ENCODE peak calls at places on chromosomes 4 and X, in four cellular contexts. One of them, this sample, is unnamed.
A peak's percentile ranks its signal among the peaks of the same experiment; 100 is the strongest.

GRCh38 chr4:125314676-125315570 is at the start of gene FAT4:
- DNase-seq in mesenchymal stem cell: peak; percentile 99
- DNase-seq in H9: peak; percentile 96
- DNase-seq in IMR-90: peak; percentile 97
- DNase-seq in this sample: peak; percentile 89

GRCh38 chr4:137213372-137214173 is 318.7 kb downstream of the PCDH18 start:
- DNase-seq in mesenchymal stem cell: no peak
- DNase-seq in H9: no peak
- DNase-seq in IMR-90: peak; percentile 84
- DNase-seq in this sample: no peak

GRCh38 chr4:162015090-162015489 is 148.7 kb downstream of the FSTL5 start:
- DNase-seq in H9: no peak
- DNase-seq in mesenchymal stem cell: peak; percentile 73
- DNase-seq in IMR-90: peak; percentile 24
- DNase-seq in this sample: no peak

GRCh38 chrX:46559062-46559461 is 13.8 kb upstream of the ZNF674 start:
- DNase-seq in IMR-90: no peak
- DNase-seq in H9: no peak
- DNase-seq in mesenchymal stem cell: no peak
- DNase-seq in this sample: no peak

GRCh38 chr4:102612824-102613366 is 111.7 kb downstream of the NFKB1 start:
- DNase-seq in mesenchymal stem cell: no peak
- DNase-seq in H9: no peak
- DNase-seq in IMR-90: no peak
- DNase-seq in this sample: no peak

GRCh38 chr4:5292091-5292490 is 240.8 kb downstream of the STK32B start:
- DNase-seq in mesenchymal stem cell: no peak
- DNase-seq in IMR-90: no peak
- DNase-seq in H9: no peak
- DNase-seq in this sample: no peak

GRCh38 chr4:127055349-127055748 is 577.4 kb upstream of the INTU start:
- DNase-seq in H9: no peak
- DNase-seq in mesenchymal stem cell: no peak
- DNase-seq in IMR-90: peak; percentile 70
- DNase-seq in this sample: no peak

GRCh38 chr4:153067376-153067775 is 131.3 kb downstream of the FHDC1 start:
- DNase-seq in H9: no peak
- DNase-seq in IMR-90: peak; percentile 45
- DNase-seq in mesenchymal stem cell: peak; percentile 78
- DNase-seq in this sample: no peak

GRCh38 chr4:64940698-64941097 is 531.4 kb upstream of the TECRL start:
- DNase-seq in H9: no peak
- DNase-seq in IMR-90: no peak
- DNase-seq in mesenchymal stem cell: peak; percentile 28
- DNase-seq in this sample: no peak

GRCh38 chr4:60482921-60483351 is 717.2 kb upstream of the ADGRL3 start:
- DNase-seq in IMR-90: no peak
- DNase-seq in H9: no peak
- DNase-seq in mesenchymal stem cell: no peak
- DNase-seq in this sample: no peak

GRCh38 chrX:104253567-104254441 is 929 bp downstream of the ESX1 start:
- DNase-seq in mesenchymal stem cell: peak; percentile 2
- DNase-seq in H9: peak; percentile 43
- DNase-seq in IMR-90: no peak
- DNase-seq in this sample: no peak

GRCh38 chrX:112888916-112889315 is 48.3 kb upstream of the AMOT start:
- DNase-seq in IMR-90: no peak
- DNase-seq in H9: no peak
- DNase-seq in mesenchymal stem cell: no peak
- DNase-seq in this sample: no peak

GRCh38 chrX:30806187-30806728 is 82.8 kb downstream of the TAB3 start:
- DNase-seq in mesenchymal stem cell: no peak
- DNase-seq in H9: peak; percentile 10
- DNase-seq in IMR-90: no peak
- DNase-seq in this sample: no peak

GRCh38 chr4:180766903-180767302 is 1476.3 kb upstream of the TENM3 start:
- DNase-seq in H9: no peak
- DNase-seq in IMR-90: no peak
- DNase-seq in mesenchymal stem cell: no peak
- DNase-seq in this sample: no peak

GRCh38 chrX:46683023-46683422 is 75.9 kb downstream of the SLC9A7 start:
- DNase-seq in mesenchymal stem cell: no peak
- DNase-seq in H9: no peak
- DNase-seq in IMR-90: peak; percentile 22
- DNase-seq in this sample: no peak

DNA sequence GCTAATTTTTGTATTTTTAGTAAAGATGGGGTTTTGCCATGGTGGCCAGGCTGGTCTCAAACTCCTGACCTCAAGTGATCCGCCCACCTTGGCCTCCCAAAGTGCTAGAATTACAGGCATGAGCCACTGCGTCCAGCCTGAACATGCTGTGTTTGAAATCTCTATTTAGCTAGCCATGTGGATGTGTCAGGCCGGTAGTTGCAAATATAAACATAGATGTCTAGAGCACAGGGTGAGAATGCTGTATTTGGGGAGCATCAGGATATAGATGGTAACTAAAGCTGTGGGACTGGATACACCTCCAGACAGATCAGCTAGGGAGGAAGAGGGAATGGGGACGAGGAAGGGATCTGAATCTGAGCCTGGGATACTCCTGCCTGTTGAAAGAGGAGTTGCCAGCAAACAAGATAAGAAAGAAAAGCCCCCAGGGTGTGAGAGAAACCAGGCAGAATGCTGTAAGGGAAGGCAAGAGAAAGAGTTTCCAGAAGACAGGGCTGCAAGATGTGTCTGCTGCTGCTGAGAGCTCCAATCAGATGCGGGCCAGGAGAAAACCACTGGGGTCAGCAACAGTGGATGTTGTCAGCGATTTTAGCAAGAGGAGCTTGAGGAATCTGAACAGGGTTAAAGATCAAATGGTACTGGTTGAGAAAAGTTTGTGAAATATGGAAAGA is 177.4 kb downstream of the PALLD start:
- DNase-seq in H9: no peak
- DNase-seq in IMR-90: peak; percentile 65
- DNase-seq in mesenchymal stem cell: peak; percentile 83
- DNase-seq in this sample: no peak
- H3K14ac ChIP-seq in H9: no peak overlapping the region
- H3K14ac ChIP-seq in IMR-90: peak overlapping the region; percentile 20
- H3K14ac ChIP-seq in mesenchymal stem cell: no peak overlapping the region
- H3K14ac ChIP-seq in this sample: no peak overlapping the region

DNA sequence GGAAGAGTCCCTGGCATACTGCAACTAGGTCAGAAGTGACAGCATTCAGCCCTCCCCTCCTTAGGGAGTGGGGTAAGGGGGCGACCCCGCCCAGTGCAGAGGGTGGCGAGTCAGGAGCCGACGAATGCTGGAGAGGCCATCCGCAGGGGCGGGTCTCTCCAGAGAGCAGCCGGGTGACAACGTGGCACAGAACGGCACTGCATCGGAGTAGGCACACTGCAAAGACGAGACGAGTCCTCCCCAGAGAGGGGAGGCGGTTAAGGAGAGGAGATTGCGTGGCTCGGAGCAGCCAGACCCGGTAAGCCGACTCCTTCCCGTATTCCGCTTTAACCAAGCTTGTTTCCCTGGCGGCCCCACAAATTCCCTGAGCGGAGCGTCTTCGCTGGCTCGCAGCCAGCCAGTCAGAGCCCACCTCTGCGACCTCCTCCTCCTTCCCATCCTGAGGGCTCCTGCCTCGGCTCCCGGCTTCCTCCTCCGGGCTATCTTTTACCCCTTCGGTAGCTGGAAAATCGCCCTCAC is 54.9 kb downstream of the LINC00632 start:
- DNase-seq in IMR-90: peak; percentile 54
- DNase-seq in H9: peak; percentile 84
- DNase-seq in mesenchymal stem cell: peak; percentile 79
- DNase-seq in this sample: no peak
- H3K4me2 ChIP-seq in IMR-90: peak overlapping the region; percentile 64
- H3K4me2 ChIP-seq in H9: peak overlapping the region; percentile 91
- H3K4me2 ChIP-seq in mesenchymal stem cell: peak overlapping the region; percentile 47
- H3K4me2 ChIP-seq in this sample: peak overlapping the region; percentile 37

GRCh38 chrX:129777218-129777768 is 2.5 kb upstream of the SASH3 start:
- DNase-seq in H9: no peak
- DNase-seq in mesenchymal stem cell: no peak
- DNase-seq in IMR-90: no peak
- DNase-seq in this sample: no peak
- H3K14ac ChIP-seq in H9: no peak overlapping the region
- H3K14ac ChIP-seq in mesenchymal stem cell: no peak overlapping the region
- H3K14ac ChIP-seq in IMR-90: no peak overlapping the region
- H3K14ac ChIP-seq in this sample: no peak overlapping the region

GRCh38 chr4:91359714-91360051 is 944.1 kb upstream of the GRID2 start:
- DNase-seq in H9: no peak
- DNase-seq in mesenchymal stem cell: no peak
- DNase-seq in IMR-90: no peak
- DNase-seq in this sample: no peak
- H3K4me2 ChIP-seq in H9: no peak overlapping the region
- H3K4me2 ChIP-seq in mesenchymal stem cell: no peak overlapping the region
- H3K4me2 ChIP-seq in IMR-90: no peak overlapping the region
- H3K4me2 ChIP-seq in this sample: no peak overlapping the region

DNA sequence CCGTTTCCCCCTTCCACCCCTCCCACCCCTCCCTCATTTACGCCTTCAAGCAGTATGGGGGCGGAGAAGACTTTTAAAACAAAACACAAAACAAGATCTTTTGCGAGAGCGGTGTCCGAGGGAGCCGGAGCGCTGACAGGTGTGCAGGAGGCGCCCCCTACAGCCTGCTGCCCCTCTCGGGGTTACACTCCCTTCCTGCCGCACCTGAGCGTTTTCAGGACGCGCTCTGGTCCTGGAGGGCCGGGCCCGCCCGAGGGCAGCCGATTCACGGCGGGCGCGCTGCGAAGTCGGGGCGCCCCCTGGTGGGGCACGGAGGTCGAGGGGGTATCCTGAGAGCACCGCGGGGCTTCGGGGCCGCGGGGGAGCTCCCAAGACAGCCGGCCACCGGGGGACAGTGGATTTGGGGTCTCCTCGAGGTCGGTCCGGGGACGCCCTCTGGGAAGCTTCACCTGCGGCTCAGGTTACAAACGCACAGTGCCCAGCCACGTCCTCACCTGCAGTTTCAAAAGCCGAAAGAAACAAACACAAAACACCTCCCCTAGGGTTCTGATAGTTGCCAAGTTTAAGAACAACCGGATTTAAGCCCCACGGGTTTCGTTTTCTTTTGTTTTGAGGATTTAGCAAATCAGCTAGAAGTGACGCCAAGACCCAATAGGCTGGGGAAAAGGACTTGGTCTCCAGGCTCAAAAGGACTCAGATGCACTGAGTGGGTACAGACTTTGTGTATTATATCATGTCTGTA is 8.0 kb upstream of the NEUROG2 start:
- DNase-seq in mesenchymal stem cell: peak; percentile 28
- DNase-seq in IMR-90: no peak
- DNase-seq in H9: peak; percentile 95
- DNase-seq in this sample: peak; percentile 72
- H3K14ac ChIP-seq in mesenchymal stem cell: no peak overlapping the region
- H3K14ac ChIP-seq in IMR-90: no peak overlapping the region
- H3K14ac ChIP-seq in H9: no peak overlapping the region
- H3K14ac ChIP-seq in this sample: no peak overlapping the region

DNA sequence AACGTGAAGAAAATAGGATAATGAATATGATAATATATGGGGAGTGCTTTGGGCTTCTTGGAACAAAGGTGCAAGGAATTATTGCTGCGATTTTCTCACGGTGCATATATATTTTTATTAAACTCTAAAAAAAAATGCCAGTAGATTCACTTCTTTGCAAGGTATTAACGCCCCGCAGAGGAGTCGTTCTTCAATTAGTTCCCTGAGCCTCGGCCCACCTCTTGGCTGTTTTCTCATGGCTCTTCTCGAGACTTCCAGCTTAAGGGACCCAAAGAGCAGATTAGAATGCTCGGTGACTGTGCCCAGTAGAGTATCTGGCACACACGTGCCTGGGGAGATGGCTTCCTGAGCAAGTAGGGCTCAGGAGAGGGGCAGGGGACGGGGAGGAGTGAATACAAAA is 367.4 kb downstream of the MID1IP1 start:
- DNase-seq in mesenchymal stem cell: no peak
- DNase-seq in H9: no peak
- DNase-seq in IMR-90: no peak
- DNase-seq in this sample: no peak
- H3K4me2 ChIP-seq in mesenchymal stem cell: no peak overlapping the region
- H3K4me2 ChIP-seq in H9: no peak overlapping the region
- H3K4me2 ChIP-seq in IMR-90: no peak overlapping the region
- H3K4me2 ChIP-seq in this sample: no peak overlapping the region

DNA sequence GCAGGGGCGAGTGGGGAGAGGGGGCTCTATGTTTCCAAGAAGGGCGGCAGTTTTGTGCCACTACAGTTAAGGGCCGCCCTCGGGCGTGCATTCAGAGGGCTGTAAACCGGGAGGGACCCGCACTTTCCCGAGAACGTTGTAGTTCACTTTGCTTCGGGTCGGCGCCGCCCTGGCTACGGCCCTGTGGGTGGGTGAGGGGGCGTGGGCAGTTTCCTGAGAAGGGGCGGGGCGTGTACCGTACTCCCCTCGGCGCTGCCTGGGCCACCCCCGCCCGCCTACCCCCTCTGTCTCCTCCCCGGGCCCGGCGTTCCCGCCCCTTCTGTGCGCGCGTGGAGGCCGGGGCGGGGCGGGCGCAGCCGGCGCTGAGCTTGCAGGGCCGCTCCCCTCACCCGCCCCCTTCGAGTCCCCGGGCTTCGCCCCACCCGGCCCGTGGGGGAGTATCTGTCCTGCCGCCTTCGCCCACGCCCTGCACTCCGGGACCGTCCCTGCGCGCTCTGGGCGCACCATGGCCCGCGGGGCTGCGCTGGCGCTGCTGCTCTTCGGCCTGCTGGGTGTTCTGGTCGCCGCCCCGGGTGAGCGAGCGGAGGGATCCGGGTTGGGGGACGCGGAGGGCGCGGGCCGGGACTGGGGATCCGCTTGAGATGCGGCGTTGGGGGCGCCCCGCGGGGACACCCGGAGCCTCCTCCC is at the start of gene CD99:
- DNase-seq in IMR-90: peak; percentile 78
- DNase-seq in H9: peak; percentile 76
- DNase-seq in mesenchymal stem cell: peak; percentile 94
- DNase-seq in this sample: peak; percentile 85
- H3K14ac ChIP-seq in IMR-90: peak within 1 kb of the TSS; percentile 95
- H3K14ac ChIP-seq in H9: peak within 1 kb of the TSS; percentile 35
- H3K14ac ChIP-seq in mesenchymal stem cell: peak within 1 kb of the TSS; percentile 77
- H3K14ac ChIP-seq in this sample: peak within 1 kb of the TSS; percentile 97

This sample was measured in neuronal stem cell.